ENCODE peak calls at places on chromosomes 13 and 19, in eight cellular contexts. A is neuronal stem cell, W is fibroblast of lung, O is mammary epithelial cell, V is HCT116, M is H1, H is GM23248, B is IMR-90. P is an unnamed sample. For H3K9me3 and H3K36me3, the result is how much of the 10 kb centered on the place peaks cover.

GRCh38 chr13:27296496-27296895 is 25.9 kb downstream of the RASL11A start:
- DNase-seq in A (no peak), W (no peak), O (no peak), V (no peak), M (no peak), H (no peak), B (no peak), P (no peak)

GRCh38 chr13:49679244-49679643 is 12.0 kb downstream of the EBPL start:
- DNase-seq in A (no peak), W (peak), O (no peak), V (no peak), M (no peak), H (peak), B (peak), P (no peak)

GRCh38 chr19:38388310-38389100 is at the start of gene SPRED3:
- DNase-seq in A (no peak), W (peak), O (no peak), V (no peak), M (peak), H (peak), B (peak), P (peak)

GRCh38 chr19:29671393-29672076 is 6.3 kb downstream of the PLEKHF1 start:
- DNase-seq in A (no peak), W (no peak), O (peak), V (no peak), M (no peak), H (peak), B (no peak), P (peak)

GRCh38 chr19:40280608-40281221 is 4.4 kb downstream of the AKT2 start:
- DNase-seq in A (no peak), W (no peak), O (peak), V (no peak), M (no peak), H (no peak), B (no peak), P (peak)

GRCh38 chr13:99313473-99313872 is 6.3 kb upstream of the GPR183 start:
- DNase-seq in A (peak), W (no peak), O (no peak), V (no peak), M (no peak), H (peak), B (no peak), P (no peak)

GRCh38 chr19:53813996-53814395 is 10.1 kb downstream of the NLRP12 start:
- DNase-seq in A (no peak), W (no peak), O (peak), V (no peak), M (no peak), H (peak), B (peak), P (no peak)

GRCh38 chr13:29597701-29598100 is 2.2 kb upstream of the SLC7A1 start:
- DNase-seq in A (no peak), W (no peak), O (no peak), V (no peak), M (no peak), H (no peak), B (no peak), P (no peak)

GRCh38 chr13:74675185-74675584 is 541.0 kb upstream of the KLF12 start:
- DNase-seq in A (no peak), W (peak), O (peak), V (no peak), M (no peak), H (peak), B (peak), P (no peak)

GRCh38 chr13:47337781-47338507 is 441.1 kb upstream of the HTR2A start:
- DNase-seq in A (no peak), W (peak), O (no peak), V (no peak), M (no peak), H (peak), B (peak), P (no peak)

GRCh38 chr19:37959665-37960114 is 52.7 kb downstream of the SIPA1L3 start:
- DNase-seq in A (no peak), W (no peak), O (no peak), V (no peak), M (no peak), H (no peak), B (no peak), P (no peak)

GRCh38 chr19:14004619-14005380 is 1.3 kb downstream of the RFX1 start:
- DNase-seq in A (no peak), W (no peak), O (peak), V (no peak), M (no peak), H (peak), B (no peak), P (peak)

GRCh38 chr13:100392709-100393630 is 195.6 kb downstream of the GGACT start:
- DNase-seq in A (peak), W (peak), O (peak), V (peak), M (no peak), H (peak), B (peak), P (peak)

GRCh38 chr13:27857271-27857670 is 62.5 kb upstream of the PDX1 start:
- DNase-seq in A (no peak), W (no peak), O (no peak), V (no peak), M (no peak), H (no peak), B (no peak), P (no peak)

GRCh38 chr19:24003537-24003936 is 83.5 kb upstream of the ZNF254 start:
- DNase-seq in A (no peak), W (no peak), O (no peak), V (no peak), M (no peak), H (no peak), B (no peak), P (no peak)
- H3K9me3 ChIP-seq in A (half or more), W (under half), O (under half), V (under half), M (half or more), H (under half), B (under half), P (under half)

DNA sequence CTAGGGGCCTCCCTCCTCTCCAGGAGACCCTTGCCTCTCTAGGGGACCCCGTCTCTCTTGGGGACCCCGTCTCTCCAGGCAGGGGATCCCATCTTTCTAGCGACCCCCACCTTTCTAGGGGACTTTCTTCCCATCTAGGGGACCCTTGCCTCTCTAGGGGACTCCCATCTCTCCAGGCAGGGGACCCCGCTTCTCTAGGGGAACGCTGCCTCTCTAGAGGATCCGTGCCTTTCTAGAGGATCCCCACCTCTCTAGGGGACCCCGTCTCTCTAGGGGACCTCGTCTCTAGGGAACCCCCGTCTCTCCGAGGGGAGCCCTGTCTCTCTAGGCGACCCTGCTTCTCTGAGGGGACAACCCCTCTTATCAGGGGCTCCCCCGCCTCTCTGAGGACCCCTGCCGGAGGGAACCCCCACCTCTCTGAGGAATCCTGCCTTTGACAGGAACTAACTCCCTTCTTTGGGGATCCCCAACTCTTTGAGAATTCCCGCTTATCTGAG is 19.1 kb upstream of the GATAD2A start:
- DNase-seq in A (no peak), W (no peak), O (no peak), V (no peak), M (peak), H (peak), B (no peak), P (peak)
- H3K9ac ChIP-seq in A (peak), W (peak), O (peak), V (peak), M (no peak), H (peak), B (peak), P (peak)

GRCh38 chr19:17234911-17235617 is 9.0 kb downstream of the OCEL1 start:
- DNase-seq in A (no peak), W (peak), O (peak), V (no peak), M (peak), H (peak), B (peak), P (no peak)
- H3K36me3 ChIP-seq in A (under half), W (under half), O (under half), V (under half), M (under half), H (under half), B (under half), P (under half)

GRCh38 chr13:111555906-111556305 is 235.5 kb downstream of the TEX29 start:
- DNase-seq in A (no peak), W (no peak), O (no peak), V (no peak), M (no peak), H (no peak), B (no peak), P (peak)

GRCh38 chr13:111555268-111555633 is 234.8 kb downstream of the TEX29 start:
- DNase-seq in A (no peak), W (no peak), O (no peak), V (no peak), M (no peak), H (no peak), B (no peak), P (peak)

GRCh38 chr13:111551421-111551820 is 231.0 kb downstream of the TEX29 start:
- DNase-seq in A (no peak), W (no peak), O (no peak), V (no peak), M (no peak), H (no peak), B (no peak), P (no peak)

GRCh38 chr13:111554539-111555267 is 234.3 kb downstream of the TEX29 start:
- DNase-seq in A (no peak), W (no peak), O (no peak), V (no peak), M (no peak), H (no peak), B (no peak), P (peak)

GRCh38 chr13:111552891-111553637 is 232.6 kb downstream of the TEX29 start:
- DNase-seq in A (no peak), W (no peak), O (no peak), V (no peak), M (no peak), H (no peak), B (no peak), P (peak)
- H3K9me3 ChIP-seq in A (under half), W (under half), O (under half), V (under half), M (under half), H (under half), B (under half), P (under half)

DNA sequence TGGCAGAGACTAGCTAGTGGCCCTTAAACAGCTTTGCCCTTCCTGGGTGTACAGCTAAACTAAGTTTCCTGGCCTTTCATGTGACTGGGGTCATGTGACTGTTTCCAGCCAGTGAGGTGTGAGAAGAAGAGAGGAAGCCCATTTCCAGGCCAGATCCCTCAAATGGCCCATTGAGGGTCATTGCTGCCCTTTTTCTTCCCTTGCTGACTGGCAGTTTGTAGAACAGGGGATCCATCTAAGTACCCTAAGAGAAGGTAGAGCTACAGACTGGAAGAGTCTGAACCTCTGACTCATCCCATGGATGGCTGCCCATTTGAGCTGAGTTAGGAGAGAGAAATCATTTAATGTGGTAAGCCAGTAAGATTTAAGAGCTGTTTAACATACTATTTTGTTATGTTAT is 2.8 kb downstream of the SWSAP1 start:
- DNase-seq in A (no peak), W (peak), O (peak), V (no peak), M (no peak), H (peak), B (peak), P (no peak)
- H3K9ac ChIP-seq in A (no peak), W (no peak), O (peak), V (peak), M (no peak), H (no peak), B (no peak), P (no peak)

GRCh38 chr19:4360641-4361151 is 17.3 kb downstream of the MPND start:
- DNase-seq in A (no peak), W (peak), O (no peak), V (no peak), M (no peak), H (no peak), B (no peak), P (peak)
- H3K36me3 ChIP-seq in A (half or more), W (half or more), O (under half), V (under half), M (under half), H (under half), B (half or more), P (under half)